ENCODE peak calls at places on chromosomes 6 and 20, in four cellular contexts. K is upper lobe of left lung, R is HepG2, J is right lobe of liver. D is an unnamed sample.

GRCh38 chr6:129320892-129321291 is 389.1 kb downstream of the ARHGAP18 start:
- DNase-seq in J (no peak), R (no peak), K (no peak), D (no peak)

GRCh38 chr20:38181207-38181693 is 16.2 kb upstream of the TGM2 start:
- DNase-seq in K (no peak), R (no peak), J (no peak), D (no peak)

GRCh38 chr20:33688938-33689424 is 2.8 kb upstream of the E2F1 start:
- DNase-seq in K (no peak), J (no peak), R (peak; percentile 75), D (peak; percentile 92)

GRCh38 chr6:113352831-113353230 is 504.3 kb upstream of the MARCKS start:
- DNase-seq in K (no peak), R (no peak), J (no peak), D (no peak)

GRCh38 chr6:21265264-21266044 is 328.1 kb upstream of the SOX4 start:
- DNase-seq in J (no peak), K (no peak), R (no peak), D (no peak)

GRCh38 chr6:14673201-14673600 is 555.6 kb downstream of the CD83 start:
- DNase-seq in R (no peak), J (no peak), K (no peak), D (no peak)

GRCh38 chr6:125004198-125004597 is 42.0 kb downstream of the RNF217 start:
- DNase-seq in R (no peak), K (no peak), J (no peak), D (no peak)

GRCh38 chr6:64602993-64603392 is 967.4 kb downstream of the PHF3 start:
- DNase-seq in J (no peak), R (no peak), K (no peak), D (no peak)

GRCh38 chr20:4161447-4162251 is 146.3 kb upstream of the RNF24 start:
- DNase-seq in R (peak; percentile 25), J (no peak), K (peak; percentile 73), D (no peak)

GRCh38 chr6:106975699-106976032 is 1.1 kb upstream of the CD24 start:
- DNase-seq in J (no peak), K (no peak), R (no peak), D (no peak)

GRCh38 chr20:41726727-41727126 is 108.5 kb upstream of the CHD6 start:
- DNase-seq in K (peak; percentile 12), J (no peak), R (no peak), D (no peak)

GRCh38 chr6:156102129-156102528 is 646.5 kb upstream of the NOX3 start:
- DNase-seq in R (no peak), J (no peak), K (no peak), D (peak; percentile 1)

GRCh38 chr6:128847481-128848168 is 35.3 kb upstream of the LAMA2 start:
- DNase-seq in R (no peak), K (no peak), J (no peak), D (no peak)

GRCh38 chr6:167906899-167907298 is 80.2 kb downstream of the AFDN start:
- DNase-seq in J (peak; percentile 77), R (no peak), K (no peak), D (no peak)

GRCh38 chr6:94065707-94066337 is 646.5 kb upstream of the EPHA7 start:
- DNase-seq in R (no peak), K (no peak), J (no peak), D (no peak)

GRCh38 chr6:88569959-88570358 is 393.5 kb downstream of the RNGTT start:
- DNase-seq in K (no peak), J (no peak), R (no peak), D (no peak)

GRCh38 chr20:35974256-35974655 is 5.9 kb downstream of the CNBD2 start:
- DNase-seq in J (no peak), R (no peak), K (no peak), D (no peak)

GRCh38 chr6:126180585-126180984 is 159.3 kb upstream of the CENPW start:
- DNase-seq in K (no peak), R (peak; percentile 52), J (no peak), D (no peak)

GRCh38 chr6:38509713-38510112 is 130.0 kb downstream of the BTBD9 start:
- DNase-seq in R (peak; percentile 13), K (no peak), J (no peak), D (no peak)

GRCh38 chr6:141829996-141830395 is 302.7 kb upstream of the GJE1 start:
- DNase-seq in J (no peak), R (no peak), K (no peak), D (no peak)

GRCh38 chr6:7727150-7727950 is 1.5 kb downstream of the BMP6 start:
- DNase-seq in K (peak; percentile 87), J (no peak), R (no peak), D (no peak)

DNA sequence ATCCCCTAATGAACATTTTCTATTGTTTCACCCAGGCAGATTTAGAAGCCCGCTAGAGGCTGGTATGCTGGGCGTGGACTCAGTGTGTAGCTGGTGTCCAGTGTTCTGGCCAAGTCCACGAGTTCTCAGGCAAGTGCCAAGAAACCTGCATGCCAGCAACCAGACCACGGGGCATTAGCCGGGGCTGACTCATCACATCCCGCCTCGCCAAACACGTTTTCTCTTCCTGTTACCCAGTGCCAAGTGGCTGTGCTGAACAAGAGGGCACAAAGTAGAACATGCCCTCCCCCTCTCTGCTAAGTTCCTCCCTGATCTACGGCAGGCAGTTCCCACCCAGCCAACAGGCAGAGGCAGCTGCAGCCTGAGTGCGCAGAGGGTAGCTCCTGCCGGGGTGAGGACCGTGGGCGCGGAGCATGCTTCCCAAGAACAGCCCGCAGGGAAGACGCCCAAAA is 29.6 kb downstream of the RAMACL start:
- DNase-seq in R (no peak), J (peak; percentile 95), K (peak; percentile 75), D (no peak)
- TF ChIP-seq POLR2A in R (no peak), J (peak; percentile 93), K (no peak), D (no peak)

DNA sequence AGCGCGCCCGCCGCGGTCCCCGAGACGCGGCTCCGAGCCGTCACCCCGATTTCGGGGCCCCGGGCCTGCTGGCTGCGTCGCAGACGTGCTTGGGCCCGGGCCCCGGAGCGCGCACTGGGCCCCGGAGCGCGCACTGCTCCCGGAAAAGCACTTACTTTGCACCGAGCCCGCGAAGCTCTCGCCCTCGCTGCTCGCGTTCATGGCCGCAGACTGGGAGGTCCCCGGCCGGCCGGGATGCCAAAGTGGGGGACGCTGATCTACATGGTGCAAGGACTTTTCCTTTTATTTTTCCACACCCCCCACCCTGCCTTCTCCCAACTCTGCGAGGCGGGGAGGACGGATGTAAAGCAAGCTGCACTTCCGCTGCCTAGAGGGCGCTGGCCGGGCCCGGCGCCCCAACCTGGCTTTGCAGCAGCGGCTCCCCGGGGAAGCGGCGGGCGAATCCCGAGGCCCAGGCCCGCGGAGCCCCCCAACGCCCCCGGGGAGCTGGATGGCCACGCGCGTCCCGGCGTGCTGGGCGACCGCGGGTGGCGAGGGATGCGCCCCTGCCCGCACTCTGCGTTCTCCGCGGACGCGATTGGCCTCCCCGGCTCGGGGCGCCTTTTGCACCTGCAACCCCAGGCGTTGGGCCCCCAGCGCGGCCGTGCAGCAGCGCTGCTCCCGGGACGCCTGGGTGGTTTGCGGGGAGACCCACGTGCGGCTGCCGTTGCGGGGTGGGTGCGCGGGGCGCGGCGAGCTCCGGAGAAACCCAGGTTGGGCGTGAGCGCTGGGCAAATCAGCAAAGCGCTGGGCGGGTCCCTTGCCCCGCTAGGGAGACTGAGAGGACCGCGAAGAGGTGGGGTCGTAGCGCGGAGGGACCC is at the start of gene ZFP64:
- DNase-seq in J (peak; percentile 85), K (peak; percentile 95), R (peak; percentile 83), D (peak; percentile 74)
- TF ChIP-seq POLR2A in J (peak; percentile 73), K (no peak), R (peak; percentile 67), D (peak; percentile 49)

DNA sequence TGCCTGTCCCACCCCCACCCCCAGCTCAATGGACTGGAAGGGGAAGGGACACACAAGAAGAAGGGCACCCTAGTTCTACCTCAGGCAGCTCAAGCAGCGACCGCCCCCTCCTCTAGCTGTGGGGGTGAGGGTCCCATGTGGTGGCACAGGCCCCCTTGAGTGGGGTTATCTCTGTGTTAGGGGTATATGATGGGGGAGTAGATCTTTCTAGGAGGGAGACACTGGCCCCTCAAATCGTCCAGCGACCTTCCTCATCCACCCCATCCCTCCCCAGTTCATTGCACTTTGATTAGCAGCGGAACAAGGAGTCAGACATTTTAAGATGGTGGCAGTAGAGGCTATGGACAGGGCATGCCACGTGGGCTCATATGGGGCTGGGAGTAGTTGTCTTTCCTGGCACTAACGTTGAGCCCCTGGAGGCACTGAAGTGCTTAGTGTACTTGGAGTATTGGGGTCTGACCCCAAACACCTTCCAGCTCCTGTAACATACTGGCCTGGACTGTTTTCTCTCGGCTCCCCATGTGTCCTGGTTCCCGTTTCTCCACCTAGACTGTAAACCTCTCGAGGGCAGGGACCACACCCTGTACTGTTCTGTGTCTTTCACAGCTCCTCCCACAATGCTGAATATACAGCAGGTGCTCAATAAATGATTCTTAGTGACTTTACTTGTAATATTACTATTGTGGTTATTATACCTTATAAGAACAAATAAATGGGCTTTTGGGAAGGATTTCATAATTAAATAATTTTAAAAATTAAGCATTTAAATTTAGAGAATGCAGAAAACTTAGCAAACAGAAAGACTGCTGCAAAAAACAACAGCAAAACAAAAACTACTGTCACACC is 8.4 kb downstream of the CDKN1A start:
- DNase-seq in R (no peak), K (no peak), J (no peak), D (no peak)
- TF ChIP-seq POLR2A in R (no peak), K (no peak), J (no peak), D (no peak)

DNA sequence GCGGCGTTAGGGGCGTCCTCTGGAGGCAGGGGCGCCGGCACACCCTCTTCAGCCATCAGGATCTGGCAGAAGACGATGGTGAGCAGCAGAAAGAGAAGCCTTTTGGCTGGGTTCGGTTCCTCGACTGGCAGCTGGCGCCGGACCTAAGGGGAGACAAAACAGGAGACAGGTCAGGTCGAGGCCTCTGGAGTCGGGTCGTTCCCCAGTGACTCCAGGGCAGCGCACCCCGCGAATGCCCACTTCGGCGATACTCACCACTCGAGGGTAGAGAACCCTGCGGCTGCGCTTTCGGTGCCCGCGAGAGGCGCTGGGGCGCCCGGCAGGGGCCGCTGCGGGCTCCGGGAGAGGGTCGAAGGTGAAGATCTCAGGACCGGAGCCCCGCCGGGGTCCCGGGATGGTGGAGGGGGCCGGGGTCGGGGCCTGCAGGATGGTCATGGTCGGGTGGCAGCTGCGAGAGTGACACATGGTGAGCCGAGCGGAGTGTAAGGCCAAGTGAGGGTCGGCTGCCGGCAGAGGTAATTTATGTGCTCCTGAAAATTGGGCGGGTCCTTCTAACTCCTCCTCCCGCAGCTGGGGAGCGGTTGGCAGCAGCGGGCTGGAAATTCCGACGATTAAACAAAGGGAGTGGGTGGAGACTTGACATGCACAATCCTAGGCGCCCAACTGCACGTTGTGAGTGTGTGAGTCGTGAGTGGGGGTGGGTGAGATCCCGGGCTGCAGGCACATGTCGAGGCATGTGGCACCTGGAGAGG is at the start of gene IER3:
- DNase-seq in R (peak; percentile 89), J (peak; percentile 91), K (peak; percentile 95), D (peak; percentile 75)
- TF ChIP-seq POLR2A in R (peak; percentile 100), J (peak; percentile 99), K (peak; percentile 61), D (peak; percentile 95)

GRCh38 chr6:34392497-34393190 is at the start of gene NUDT3:
- DNase-seq in J (peak; percentile 96), R (peak; percentile 92), K (peak; percentile 98), D (peak; percentile 97)
- TF ChIP-seq POLR2A in J (peak; percentile 80), R (peak; percentile 30), K (no peak), D (peak; percentile 64)

DNA sequence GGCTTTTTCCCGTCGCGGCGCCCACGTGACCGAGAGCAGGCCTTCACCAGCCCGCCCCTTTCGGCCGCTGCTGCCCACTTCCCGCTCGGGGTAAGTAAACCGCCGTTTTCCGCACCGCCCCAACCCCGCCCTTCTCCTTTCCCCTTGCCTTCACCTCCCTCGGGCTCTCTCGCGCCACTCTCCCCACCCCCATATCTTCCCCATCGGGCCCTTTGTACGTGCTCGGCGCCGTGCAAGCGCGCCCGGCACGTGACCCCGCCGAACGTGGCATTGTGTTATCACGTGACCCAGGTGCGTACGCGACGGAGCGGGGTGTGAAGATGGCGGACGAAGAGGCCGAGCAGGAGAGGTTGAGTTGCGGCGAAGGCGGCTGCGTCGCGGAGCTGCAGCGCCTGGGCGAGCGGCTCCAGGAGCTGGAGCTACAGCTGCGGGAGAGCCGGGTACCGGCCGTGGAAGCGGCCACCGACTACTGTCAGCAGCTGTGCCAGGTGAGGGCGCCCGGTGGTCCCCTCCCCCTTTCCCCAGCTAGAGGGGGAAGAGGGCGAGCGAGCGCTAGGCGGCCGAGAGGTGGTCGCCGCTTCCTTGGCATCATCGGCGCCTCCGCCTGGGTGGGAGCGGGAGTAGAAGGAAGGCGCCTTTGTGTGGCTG is at the start of gene ZNF292:
- DNase-seq in K (peak; percentile 98), J (peak; percentile 98), R (peak; percentile 93), D (peak; percentile 96)
- TF ChIP-seq POLR2A in K (no peak), J (peak; percentile 19), R (no peak), D (peak; percentile 57)

D was measured in erythroblast.